ENCODE peak calls at places on chromosomes 1 and 21, in four cellular contexts. Z is mucosa of descending colon, P is A172, M is NCI-H460. Q is an unnamed sample.

GRCh38 chr1:211643324-211644212 is 31.9 kb downstream of the NEK2 start:
- DNase-seq in Z (peak), M (no peak), P (peak), Q (no peak)

GRCh38 chr1:170027760-170028159 is 46.7 kb downstream of the KIFAP3 start:
- DNase-seq in M (no peak), P (no peak), Z (no peak), Q (no peak)

GRCh38 chr1:154154534-154155181 is at the start of gene NUP210L:
- DNase-seq in M (no peak), P (no peak), Z (peak), Q (peak)

GRCh38 chr1:78045850-78046778 is at the start of gene GIPC2:
- DNase-seq in P (no peak), M (no peak), Z (peak), Q (no peak)

GRCh38 chr1:99772809-99773208 is 6.4 kb upstream of the FRRS1 start:
- DNase-seq in M (no peak), P (no peak), Z (no peak), Q (no peak)

GRCh38 chr1:88791192-88791591 is 100.2 kb downstream of the GTF2B start:
- DNase-seq in Z (no peak), M (no peak), P (no peak), Q (no peak)

GRCh38 chr1:50975436-50975835 is 5.4 kb downstream of the CDKN2C start:
- DNase-seq in Z (no peak), P (peak), M (no peak), Q (no peak)

GRCh38 chr1:203072002-203072607 is 13.7 kb downstream of the MYOG start:
- DNase-seq in M (peak), P (no peak), Z (no peak), Q (no peak)

GRCh38 chr1:76302711-76303347 is 228.3 kb downstream of the ST6GALNAC3 start:
- DNase-seq in M (no peak), Z (no peak), P (no peak), Q (no peak)

GRCh38 chr1:159289059-159289458 is 13.1 kb upstream of the FCER1A start:
- DNase-seq in M (no peak), P (no peak), Z (no peak), Q (no peak)

GRCh38 chr1:115907092-115907491 is 66.2 kb upstream of the NHLH2 start:
- DNase-seq in P (no peak), M (no peak), Z (no peak), Q (no peak)

GRCh38 chr1:224069138-224069537 is 44.8 kb upstream of the FBXO28 start:
- DNase-seq in Z (no peak), P (no peak), M (no peak), Q (no peak)

GRCh38 chr1:156706647-156707008 is 1.2 kb upstream of the CRABP2 start:
- DNase-seq in P (no peak), Z (peak), M (no peak), Q (no peak)

GRCh38 chr1:99227498-99227897 is 36.8 kb upstream of the PLPPR4 start:
- DNase-seq in M (no peak), Z (no peak), P (no peak), Q (no peak)

GRCh38 chr1:9670085-9670484 is 18.6 kb downstream of the PIK3CD start:
- DNase-seq in M (no peak), P (no peak), Z (no peak), Q (no peak)

GRCh38 chr1:164610528-164611222 is 51.7 kb downstream of the PBX1 start:
- DNase-seq in M (no peak), P (no peak), Z (no peak), Q (no peak)

GRCh38 chr1:81590171-81590570 is 210.6 kb upstream of the ADGRL2 start:
- DNase-seq in Z (no peak), M (no peak), P (no peak), Q (peak)

GRCh38 chr1:243432136-243432535 is 176.3 kb downstream of the SDCCAG8 start:
- DNase-seq in Z (no peak), M (no peak), P (no peak), Q (no peak)

GRCh38 chr1:96365076-96365475 is 356.5 kb upstream of the PTBP2 start:
- DNase-seq in Z (no peak), P (no peak), M (no peak), Q (no peak)

GRCh38 chr1:1614204-1614953 is 921 bp upstream of the MIB2 start:
- DNase-seq in P (no peak), M (no peak), Z (peak), Q (peak)

GRCh38 chr1:31327381-31327780 is 30.5 kb downstream of the ZCCHC17 start:
- DNase-seq in P (no peak), M (peak), Z (no peak), Q (no peak)

GRCh38 chr21:30434033-30434631 is 4.1 kb downstream of the KRTAP13-4 start:
- DNase-seq in P (peak), Z (no peak), M (peak), Q (peak)

GRCh38 chr21:36589352-36589971 is 109.5 kb upstream of the SIM2 start:
- DNase-seq in Z (no peak), P (peak), M (peak), Q (peak)

GRCh38 chr1:44811714-44812151 is 3.4 kb downstream of the BTBD19 start:
- DNase-seq in P (peak), M (no peak), Z (peak), Q (no peak)